ENCODE peak calls at places on chromosomes 12 and 14, in ten cellular contexts. One of them, this sample, is unnamed.

GRCh38 chr14:21711360-21711961 is 37.8 kb upstream of the OR4E1 start:
- DNase-seq in GM23248: peak; percentile 62
- DNase-seq in GM10248: peak; percentile 52
- DNase-seq in pancreas: no peak
- DNase-seq in RPMI8226: peak; percentile 36
- DNase-seq in stimulated activated CD4-positive, alpha-beta T cell treated with anti-CD3 and anti-CD28 coated beads, Interleukin-12 subunit alpha, Interleukin-12 subunit beta, amount 100 ng/mL, for 24 hours: no peak
- DNase-seq in non-pigmented ciliary epithelial cell: peak; percentile 13
- DNase-seq in Karpas-422: peak; percentile 89
- DNase-seq in Peyer's patch: no peak
- DNase-seq in activated effector memory CD4-positive, alpha-beta T cell treated with Interleukin-2 at 50 U/mL for 16 hours: no peak
- DNase-seq in this sample: peak; percentile 50

GRCh38 chr14:78022059-78022458 is 148.1 kb upstream of the NRXN3 start:
- DNase-seq in GM23248: peak; percentile 78
- DNase-seq in GM10248: peak; percentile 45
- DNase-seq in pancreas: peak; percentile 60
- DNase-seq in RPMI8226: peak; percentile 70
- DNase-seq in stimulated activated CD4-positive, alpha-beta T cell treated with anti-CD3 and anti-CD28 coated beads, Interleukin-12 subunit alpha, Interleukin-12 subunit beta, amount 100 ng/mL, for 24 hours: peak; percentile 61
- DNase-seq in non-pigmented ciliary epithelial cell: no peak
- DNase-seq in Karpas-422: peak; percentile 96
- DNase-seq in Peyer's patch: no peak
- DNase-seq in activated effector memory CD4-positive, alpha-beta T cell treated with Interleukin-2 at 50 U/mL for 16 hours: no peak
- DNase-seq in this sample: peak; percentile 95

GRCh38 chr12:58176296-58176869 is 235.0 kb downstream of the ATP23 start:
- DNase-seq in GM23248: peak; percentile 27
- DNase-seq in GM10248: no peak
- DNase-seq in pancreas: no peak
- DNase-seq in RPMI8226: peak; percentile 10
- DNase-seq in stimulated activated CD4-positive, alpha-beta T cell treated with anti-CD3 and anti-CD28 coated beads, Interleukin-12 subunit alpha, Interleukin-12 subunit beta, amount 100 ng/mL, for 24 hours: no peak
- DNase-seq in non-pigmented ciliary epithelial cell: peak; percentile 2
- DNase-seq in Karpas-422: peak; percentile 65
- DNase-seq in Peyer's patch: peak; percentile 28
- DNase-seq in activated effector memory CD4-positive, alpha-beta T cell treated with Interleukin-2 at 50 U/mL for 16 hours: no peak
- DNase-seq in this sample: peak; percentile 93

GRCh38 chr12:34406228-34406995 is 384.1 kb downstream of the ALG10 start:
- DNase-seq in GM23248: no peak
- DNase-seq in GM10248: peak; percentile 1
- DNase-seq in pancreas: peak; percentile 3
- DNase-seq in RPMI8226: no peak
- DNase-seq in stimulated activated CD4-positive, alpha-beta T cell treated with anti-CD3 and anti-CD28 coated beads, Interleukin-12 subunit alpha, Interleukin-12 subunit beta, amount 100 ng/mL, for 24 hours: no peak
- DNase-seq in non-pigmented ciliary epithelial cell: no peak
- DNase-seq in Karpas-422: no peak
- DNase-seq in Peyer's patch: no peak
- DNase-seq in activated effector memory CD4-positive, alpha-beta T cell treated with Interleukin-2 at 50 U/mL for 16 hours: no peak
- DNase-seq in this sample: peak; percentile 16

GRCh38 chr14:21087294-21088091 is 11.0 kb downstream of the ZNF219 start:
- DNase-seq in GM23248: peak; percentile 98
- DNase-seq in GM10248: no peak
- DNase-seq in pancreas: no peak
- DNase-seq in RPMI8226: peak; percentile 51
- DNase-seq in stimulated activated CD4-positive, alpha-beta T cell treated with anti-CD3 and anti-CD28 coated beads, Interleukin-12 subunit alpha, Interleukin-12 subunit beta, amount 100 ng/mL, for 24 hours: no peak
- DNase-seq in non-pigmented ciliary epithelial cell: peak; percentile 88
- DNase-seq in Karpas-422: peak; percentile 84
- DNase-seq in Peyer's patch: no peak
- DNase-seq in activated effector memory CD4-positive, alpha-beta T cell treated with Interleukin-2 at 50 U/mL for 16 hours: peak; percentile 44
- DNase-seq in this sample: peak; percentile 84

GRCh38 chr12:125024949-125025563 is 31.6 kb downstream of the BRI3BP start:
- DNase-seq in GM23248: no peak
- DNase-seq in GM10248: no peak
- DNase-seq in pancreas: no peak
- DNase-seq in RPMI8226: no peak
- DNase-seq in stimulated activated CD4-positive, alpha-beta T cell treated with anti-CD3 and anti-CD28 coated beads, Interleukin-12 subunit alpha, Interleukin-12 subunit beta, amount 100 ng/mL, for 24 hours: no peak
- DNase-seq in non-pigmented ciliary epithelial cell: no peak
- DNase-seq in Karpas-422: no peak
- DNase-seq in Peyer's patch: no peak
- DNase-seq in activated effector memory CD4-positive, alpha-beta T cell treated with Interleukin-2 at 50 U/mL for 16 hours: no peak
- DNase-seq in this sample: no peak

GRCh38 chr12:106074361-106074705 is 64.4 kb downstream of the NUAK1 start:
- DNase-seq in GM23248: peak; percentile 43
- DNase-seq in GM10248: no peak
- DNase-seq in pancreas: no peak
- DNase-seq in RPMI8226: no peak
- DNase-seq in stimulated activated CD4-positive, alpha-beta T cell treated with anti-CD3 and anti-CD28 coated beads, Interleukin-12 subunit alpha, Interleukin-12 subunit beta, amount 100 ng/mL, for 24 hours: no peak
- DNase-seq in non-pigmented ciliary epithelial cell: no peak
- DNase-seq in Karpas-422: no peak
- DNase-seq in Peyer's patch: no peak
- DNase-seq in activated effector memory CD4-positive, alpha-beta T cell treated with Interleukin-2 at 50 U/mL for 16 hours: no peak
- DNase-seq in this sample: peak; percentile 37

GRCh38 chr12:108430245-108430644 is 84.8 kb upstream of the FICD start:
- DNase-seq in GM23248: peak; percentile 17
- DNase-seq in GM10248: no peak
- DNase-seq in pancreas: no peak
- DNase-seq in RPMI8226: peak; percentile 49
- DNase-seq in stimulated activated CD4-positive, alpha-beta T cell treated with anti-CD3 and anti-CD28 coated beads, Interleukin-12 subunit alpha, Interleukin-12 subunit beta, amount 100 ng/mL, for 24 hours: no peak
- DNase-seq in non-pigmented ciliary epithelial cell: no peak
- DNase-seq in Karpas-422: no peak
- DNase-seq in Peyer's patch: no peak
- DNase-seq in activated effector memory CD4-positive, alpha-beta T cell treated with Interleukin-2 at 50 U/mL for 16 hours: no peak
- DNase-seq in this sample: no peak

GRCh38 chr14:44959538-44959937 is 2.2 kb downstream of the KLHL28 start:
- DNase-seq in GM23248: no peak
- DNase-seq in GM10248: no peak
- DNase-seq in pancreas: no peak
- DNase-seq in RPMI8226: no peak
- DNase-seq in stimulated activated CD4-positive, alpha-beta T cell treated with anti-CD3 and anti-CD28 coated beads, Interleukin-12 subunit alpha, Interleukin-12 subunit beta, amount 100 ng/mL, for 24 hours: no peak
- DNase-seq in non-pigmented ciliary epithelial cell: no peak
- DNase-seq in Karpas-422: no peak
- DNase-seq in Peyer's patch: no peak
- DNase-seq in activated effector memory CD4-positive, alpha-beta T cell treated with Interleukin-2 at 50 U/mL for 16 hours: no peak
- DNase-seq in this sample: no peak

GRCh38 chr12:114272071-114272470 is 133.9 kb downstream of the TBX5 start:
- DNase-seq in GM23248: peak; percentile 68
- DNase-seq in GM10248: no peak
- DNase-seq in pancreas: no peak
- DNase-seq in RPMI8226: no peak
- DNase-seq in stimulated activated CD4-positive, alpha-beta T cell treated with anti-CD3 and anti-CD28 coated beads, Interleukin-12 subunit alpha, Interleukin-12 subunit beta, amount 100 ng/mL, for 24 hours: no peak
- DNase-seq in non-pigmented ciliary epithelial cell: no peak
- DNase-seq in Karpas-422: no peak
- DNase-seq in Peyer's patch: no peak
- DNase-seq in activated effector memory CD4-positive, alpha-beta T cell treated with Interleukin-2 at 50 U/mL for 16 hours: no peak
- DNase-seq in this sample: peak; percentile 45

This sample was measured in endodermal cell.